ENCODE peak calls at places on chromosomes 12 and 14, in seven cellular contexts. One of them, this sample, is unnamed.

GRCh38 chr12:122460641-122461040 is 38.2 kb upstream of the CLIP1 start:
- DNase-seq in T-helper 1 cell: no peak
- DNase-seq in heart left ventricle: no peak
- DNase-seq in KBM-7: no peak
- DNase-seq in kidney: no peak
- DNase-seq in CD8-positive, alpha-beta T cell: no peak
- DNase-seq in dermis blood vessel endothelial cell: no peak
- DNase-seq in this sample: no peak

GRCh38 chr14:56224691-56225681 is 106.8 kb downstream of the PELI2 start:
- DNase-seq in T-helper 1 cell: no peak
- DNase-seq in heart left ventricle: no peak
- DNase-seq in KBM-7: no peak
- DNase-seq in kidney: peak; percentile 46
- DNase-seq in CD8-positive, alpha-beta T cell: no peak
- DNase-seq in dermis blood vessel endothelial cell: no peak
- DNase-seq in this sample: no peak

GRCh38 chr12:106112094-106112822 is 26.5 kb downstream of the NUAK1 start:
- DNase-seq in T-helper 1 cell: no peak
- DNase-seq in heart left ventricle: no peak
- DNase-seq in KBM-7: no peak
- DNase-seq in kidney: no peak
- DNase-seq in CD8-positive, alpha-beta T cell: no peak
- DNase-seq in dermis blood vessel endothelial cell: no peak
- DNase-seq in this sample: no peak

GRCh38 chr12:82937151-82937550 is 250.4 kb downstream of the TMTC2 start:
- DNase-seq in T-helper 1 cell: no peak
- DNase-seq in heart left ventricle: no peak
- DNase-seq in KBM-7: no peak
- DNase-seq in kidney: no peak
- DNase-seq in CD8-positive, alpha-beta T cell: no peak
- DNase-seq in dermis blood vessel endothelial cell: no peak
- DNase-seq in this sample: no peak

GRCh38 chr12:67794151-67794550 is 145.6 kb downstream of the DYRK2 start:
- DNase-seq in T-helper 1 cell: no peak
- DNase-seq in heart left ventricle: no peak
- DNase-seq in KBM-7: no peak
- DNase-seq in kidney: no peak
- DNase-seq in CD8-positive, alpha-beta T cell: no peak
- DNase-seq in dermis blood vessel endothelial cell: no peak
- DNase-seq in this sample: no peak

GRCh38 chr12:51818567-51819300 is 29.8 kb downstream of the FIGNL2 start:
- DNase-seq in T-helper 1 cell: no peak
- DNase-seq in heart left ventricle: peak; percentile 6
- DNase-seq in KBM-7: no peak
- DNase-seq in kidney: no peak
- DNase-seq in CD8-positive, alpha-beta T cell: no peak
- DNase-seq in dermis blood vessel endothelial cell: no peak
- DNase-seq in this sample: no peak

GRCh38 chr14:100443643-100444042 is 120.5 kb downstream of the SLC25A47 start:
- DNase-seq in T-helper 1 cell: no peak
- DNase-seq in heart left ventricle: no peak
- DNase-seq in KBM-7: no peak
- DNase-seq in kidney: no peak
- DNase-seq in CD8-positive, alpha-beta T cell: no peak
- DNase-seq in dermis blood vessel endothelial cell: no peak
- DNase-seq in this sample: no peak

GRCh38 chr12:42767326-42767954 is 177.9 kb upstream of the PRICKLE1 start:
- DNase-seq in T-helper 1 cell: no peak
- DNase-seq in heart left ventricle: no peak
- DNase-seq in KBM-7: no peak
- DNase-seq in kidney: no peak
- DNase-seq in CD8-positive, alpha-beta T cell: no peak
- DNase-seq in dermis blood vessel endothelial cell: no peak
- DNase-seq in this sample: no peak

GRCh38 chr12:51005671-51006070 is 20.5 kb downstream of the SLC11A2 start:
- DNase-seq in T-helper 1 cell: no peak
- DNase-seq in heart left ventricle: no peak
- DNase-seq in KBM-7: no peak
- DNase-seq in kidney: no peak
- DNase-seq in CD8-positive, alpha-beta T cell: no peak
- DNase-seq in dermis blood vessel endothelial cell: no peak
- DNase-seq in this sample: no peak